ENCODE peak calls at places on chromosome 22, in ten cellular contexts. G is Calu3; V is fibroblast of pulmonary artery; Q is fibroblast of lung; C is endothelial cell; S is A673; B is transverse colon; F is epithelial cell of esophagus; U is activated CD8-positive, alpha-beta T cell treated with anti-CD3 and anti-CD28 coated beads for 36 hours; X is heart right ventricle. N is an unnamed sample.

GRCh38 chr22:35538801-35539321 is 1.8 kb upstream of the RASD2 start:
- DNase-seq in S (peak), V (no peak), U (peak), C (peak), G (peak), B (peak), Q (no peak), F (peak), X (no peak), N (peak)

GRCh38 chr22:36329217-36330078 is 58.3 kb downstream of the MYH9 start:
- DNase-seq in U (peak), X (peak), B (peak), V (peak), Q (peak), G (peak), F (peak), S (peak), C (peak), N (peak)

GRCh38 chr22:23212061-23213030 is 32.0 kb downstream of the BCR start:
- DNase-seq in S (no peak), C (no peak), X (no peak), Q (no peak), G (no peak), U (no peak), V (no peak), F (no peak), B (no peak), N (no peak)

GRCh38 chr22:41021039-41021654 is 70.0 kb downstream of the RBX1 start:
- DNase-seq in X (no peak), G (no peak), Q (no peak), C (no peak), S (peak), F (no peak), V (no peak), U (peak), B (peak), N (no peak)

GRCh38 chr22:36486619-36487384 is 5.4 kb upstream of the TXN2 start:
- DNase-seq in S (peak), X (peak), C (peak), U (peak), Q (peak), G (peak), V (peak), F (peak), B (peak), N (peak)

GRCh38 chr22:39123811-39124668 is 27.0 kb downstream of the APOBEC3H start:
- DNase-seq in B (no peak), Q (no peak), U (no peak), X (no peak), S (no peak), V (no peak), F (no peak), C (no peak), G (no peak), N (no peak)

GRCh38 chr22:30294066-30294465 is 4.8 kb upstream of the CASTOR1 start:
- DNase-seq in G (no peak), X (no peak), U (no peak), B (no peak), C (no peak), V (no peak), Q (no peak), S (no peak), F (no peak), N (no peak)

GRCh38 chr22:30868663-30869385 is 99.8 kb downstream of the MORC2 start:
- DNase-seq in F (no peak), U (no peak), S (no peak), Q (peak), V (peak), G (no peak), C (no peak), X (no peak), B (peak), N (no peak)

GRCh38 chr22:41654322-41654721 is 33.2 kb downstream of the XRCC6 start:
- DNase-seq in S (no peak), G (no peak), X (no peak), U (no peak), C (no peak), Q (no peak), F (no peak), B (no peak), V (no peak), N (no peak)

GRCh38 chr22:34430386-34430785 is 510.1 kb upstream of the LARGE1 start:
- DNase-seq in Q (no peak), U (no peak), F (no peak), V (no peak), C (no peak), G (no peak), X (no peak), B (no peak), S (no peak), N (no peak)

GRCh38 chr22:50502628-50503474 is 4.7 kb downstream of the LMF2 start:
- DNase-seq in X (no peak), C (no peak), Q (no peak), U (no peak), V (no peak), S (no peak), B (no peak), G (no peak), F (no peak), N (no peak)

GRCh38 chr22:25364736-25365241 is 145.3 kb downstream of the CRYBB2 start:
- DNase-seq in X (no peak), B (peak), F (no peak), S (no peak), G (no peak), Q (no peak), C (no peak), V (no peak), U (no peak), N (no peak)

GRCh38 chr22:37184380-37184755 is 3.7 kb downstream of the C1QTNF6 start:
- DNase-seq in U (peak), B (no peak), F (no peak), X (no peak), S (no peak), G (no peak), C (no peak), V (no peak), Q (no peak), N (no peak)

GRCh38 chr22:40071720-40072119 is 77.0 kb downstream of the FAM83F start:
- DNase-seq in S (no peak), V (no peak), Q (no peak), X (no peak), C (no peak), F (no peak), G (no peak), B (no peak), U (no peak), N (no peak)

GRCh38 chr22:36546092-36546804 is 17.3 kb upstream of the EIF3D start:
- DNase-seq in X (peak), U (peak), F (peak), C (peak), S (peak), V (peak), G (peak), Q (peak), B (peak), N (peak)

GRCh38 chr22:29205598-29206371 is at the start of gene EMID1:
- DNase-seq in C (peak), S (peak), F (peak), G (peak), Q (peak), X (no peak), V (peak), U (peak), B (peak), N (no peak)

GRCh38 chr22:36469094-36469710 is 12.2 kb downstream of the TXN2 start:
- DNase-seq in U (no peak), Q (no peak), S (no peak), X (no peak), V (no peak), C (no peak), F (no peak), B (no peak), G (no peak), N (no peak)

GRCh38 chr22:23207786-23208325 is 27.5 kb downstream of the BCR start:
- DNase-seq in G (no peak), B (no peak), V (no peak), S (no peak), Q (no peak), C (no peak), U (no peak), X (no peak), F (no peak), N (no peak)

GRCh38 chr22:29219881-29220670 is 14.4 kb downstream of the EMID1 start:
- DNase-seq in Q (no peak), C (no peak), F (no peak), V (no peak), G (no peak), X (no peak), U (no peak), B (no peak), S (no peak), N (no peak)

GRCh38 chr22:36998620-36999351 is 20.5 kb downstream of the TST start:
- DNase-seq in S (no peak), C (no peak), B (peak), X (no peak), U (peak), G (no peak), F (peak), V (no peak), Q (no peak), N (peak)

GRCh38 chr22:29330753-29331152 is 15.3 kb upstream of the RASL10A start:
- DNase-seq in G (no peak), F (no peak), B (no peak), Q (peak), V (peak), S (no peak), X (peak), C (peak), U (no peak), N (peak)

GRCh38 chr22:37747090-37747714 is 50.4 kb downstream of the TRIOBP start:
- DNase-seq in V (peak), F (peak), S (no peak), U (no peak), Q (peak), B (no peak), G (peak), C (peak), X (peak), N (peak)

GRCh38 chr22:24178502-24179440 is 2.5 kb upstream of the SUSD2 start:
- DNase-seq in V (peak), U (no peak), B (no peak), Q (no peak), G (no peak), C (no peak), S (peak), X (no peak), F (no peak), N (no peak)

GRCh38 chr22:17919276-17920144 is 104.9 kb downstream of the MICAL3 start:
- DNase-seq in F (no peak), G (no peak), Q (no peak), S (no peak), X (peak), B (no peak), C (no peak), V (no peak), U (no peak), N (no peak)

GRCh38 chr22:37634505-37635002 is 4.9 kb upstream of the SH3BP1 start:
- DNase-seq in X (no peak), U (peak), B (no peak), V (no peak), Q (no peak), C (no peak), F (no peak), G (no peak), S (no peak), N (no peak)

GRCh38 chr22:17938484-17938924 is 85.9 kb downstream of the MICAL3 start:
- DNase-seq in U (no peak), S (no peak), X (no peak), G (no peak), B (no peak), V (peak), Q (peak), F (no peak), C (no peak), N (no peak)

GRCh38 chr22:44878483-44879300 is 126.3 kb downstream of the ARHGAP8 start:
- DNase-seq in X (no peak), C (no peak), Q (no peak), V (no peak), U (no peak), F (no peak), S (no peak), B (no peak), G (no peak), N (no peak)

GRCh38 chr22:17931400-17931825 is 92.9 kb downstream of the MICAL3 start:
- DNase-seq in C (no peak), X (peak), F (peak), U (no peak), B (peak), V (no peak), S (no peak), Q (no peak), G (no peak), N (peak)

GRCh38 chr22:29270475-29271271 is 2.6 kb downstream of the EWSR1 start:
- DNase-seq in G (no peak), Q (peak), X (no peak), U (no peak), V (peak), F (peak), S (no peak), C (no peak), B (no peak), N (peak)

GRCh38 chr22:28951969-28952521 is 68.7 kb downstream of the ZNRF3 start:
- DNase-seq in F (no peak), B (peak), V (peak), X (no peak), G (peak), S (no peak), Q (peak), U (no peak), C (no peak), N (peak)

GRCh38 chr22:27482414-27482813 is 319.1 kb downstream of the MN1 start:
- DNase-seq in B (no peak), S (no peak), C (no peak), G (no peak), Q (no peak), X (no peak), F (no peak), V (no peak), U (no peak), N (no peak)

GRCh38 chr22:36835903-36836302 is 19.1 kb upstream of the PVALB start:
- DNase-seq in B (no peak), G (no peak), S (no peak), X (no peak), V (no peak), C (no peak), Q (no peak), U (no peak), F (no peak), N (no peak)

GRCh38 chr22:30695351-30695762 is 683 bp downstream of the OSBP2 start:
- DNase-seq in F (no peak), C (no peak), U (no peak), Q (no peak), B (no peak), X (no peak), G (no peak), V (no peak), S (no peak), N (no peak)

GRCh38 chr22:50483556-50483955 is 2.2 kb downstream of the ADM2 start:
- DNase-seq in X (no peak), S (no peak), Q (no peak), C (no peak), V (no peak), F (no peak), U (no peak), G (no peak), B (no peak), N (no peak)

GRCh38 chr22:20495861-20496681 is 476 bp upstream of the KLHL22 start:
- DNase-seq in U (peak), F (peak), C (peak), S (peak), V (peak), X (peak), Q (peak), B (peak), G (peak), N (peak)
- TF ChIP-seq CTCF in U (peak), F (peak), C (peak), S (peak), V (peak), X (peak), Q (peak), B (peak), G (peak), N (peak)

DNA sequence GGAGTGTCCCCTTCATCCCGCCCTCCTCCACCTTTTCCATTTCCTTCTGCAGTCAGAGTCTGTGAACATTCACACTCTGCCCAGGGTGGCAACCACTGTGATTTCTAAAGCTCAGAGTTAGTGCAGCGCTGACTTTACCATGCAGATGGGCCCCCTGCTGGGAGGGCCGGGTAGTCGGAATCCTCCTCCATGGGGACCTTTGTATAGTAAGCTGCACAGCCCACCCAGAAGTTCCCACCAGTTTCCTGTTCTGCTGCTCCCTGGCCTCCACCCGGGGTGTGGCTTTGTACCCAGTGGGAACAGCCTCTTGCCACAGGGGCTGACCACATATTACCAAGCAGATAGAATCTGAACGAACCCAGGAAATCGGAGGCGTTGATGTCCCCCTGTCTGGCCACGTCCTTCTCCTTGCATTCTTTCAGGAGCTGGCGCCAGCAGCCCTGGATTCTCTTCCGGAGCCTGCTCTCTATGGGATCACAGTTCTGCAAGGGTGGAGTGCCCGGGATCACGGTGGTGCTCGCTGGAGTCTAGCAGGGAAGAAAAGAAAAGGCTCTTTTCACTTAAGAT is 125.3 kb downstream of the MPPED1 start:
- DNase-seq in B (no peak), F (peak), S (peak), G (peak), Q (no peak), X (no peak), U (peak), C (no peak), V (no peak), N (no peak)
- TF ChIP-seq CTCF in B (no peak), F (peak), S (no peak), G (peak), Q (no peak), X (no peak), U (no peak), C (no peak), V (no peak), N (peak)

DNA sequence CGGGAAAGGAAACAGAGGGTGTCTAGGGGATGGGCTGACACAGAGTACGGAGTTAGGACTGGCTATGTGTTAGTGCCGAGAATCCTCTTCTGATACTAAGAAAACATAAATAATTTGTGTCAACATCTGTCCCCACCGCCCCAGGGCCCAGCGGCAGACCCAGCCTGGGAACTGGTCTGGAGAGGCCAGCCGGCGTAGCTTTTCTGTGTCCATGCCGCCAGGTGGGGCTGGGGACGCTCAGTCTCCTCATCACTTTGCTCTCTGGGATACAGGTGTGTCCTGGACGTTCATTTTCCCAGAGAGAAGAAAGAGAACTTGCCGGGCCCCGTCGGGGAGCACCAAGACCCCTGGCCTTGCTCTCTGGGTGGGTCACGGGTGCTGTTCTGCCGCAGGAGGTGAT is 54.7 kb downstream of the WNT7B start:
- DNase-seq in F (no peak), X (no peak), B (no peak), C (no peak), U (no peak), S (no peak), G (no peak), V (no peak), Q (no peak), N (no peak)
- TF ChIP-seq CTCF in F (no peak), X (no peak), B (no peak), C (no peak), U (no peak), S (no peak), G (no peak), V (no peak), Q (no peak), N (no peak)

GRCh38 chr22:20118572-20119020 is 1.6 kb upstream of the TRMT2A start:
- DNase-seq in U (peak), X (no peak), C (no peak), F (no peak), B (no peak), V (no peak), Q (no peak), S (peak), G (no peak), N (no peak)

GRCh38 chr22:20115691-20116375 is at the start of gene RANBP1:
- DNase-seq in F (no peak), Q (no peak), V (no peak), C (no peak), X (no peak), B (no peak), S (no peak), G (no peak), U (no peak), N (no peak)

GRCh38 chr22:20116376-20116950 is 559 bp downstream of the RANBP1 start:
- DNase-seq in U (peak), C (no peak), B (no peak), Q (no peak), X (peak), V (no peak), S (no peak), G (no peak), F (no peak), N (no peak)

GRCh38 chr22:20117656-20118571 is 888 bp upstream of the TRMT2A start:
- DNase-seq in G (peak), C (no peak), B (peak), F (peak), V (peak), X (peak), U (peak), S (peak), Q (peak), N (peak)

DNA sequence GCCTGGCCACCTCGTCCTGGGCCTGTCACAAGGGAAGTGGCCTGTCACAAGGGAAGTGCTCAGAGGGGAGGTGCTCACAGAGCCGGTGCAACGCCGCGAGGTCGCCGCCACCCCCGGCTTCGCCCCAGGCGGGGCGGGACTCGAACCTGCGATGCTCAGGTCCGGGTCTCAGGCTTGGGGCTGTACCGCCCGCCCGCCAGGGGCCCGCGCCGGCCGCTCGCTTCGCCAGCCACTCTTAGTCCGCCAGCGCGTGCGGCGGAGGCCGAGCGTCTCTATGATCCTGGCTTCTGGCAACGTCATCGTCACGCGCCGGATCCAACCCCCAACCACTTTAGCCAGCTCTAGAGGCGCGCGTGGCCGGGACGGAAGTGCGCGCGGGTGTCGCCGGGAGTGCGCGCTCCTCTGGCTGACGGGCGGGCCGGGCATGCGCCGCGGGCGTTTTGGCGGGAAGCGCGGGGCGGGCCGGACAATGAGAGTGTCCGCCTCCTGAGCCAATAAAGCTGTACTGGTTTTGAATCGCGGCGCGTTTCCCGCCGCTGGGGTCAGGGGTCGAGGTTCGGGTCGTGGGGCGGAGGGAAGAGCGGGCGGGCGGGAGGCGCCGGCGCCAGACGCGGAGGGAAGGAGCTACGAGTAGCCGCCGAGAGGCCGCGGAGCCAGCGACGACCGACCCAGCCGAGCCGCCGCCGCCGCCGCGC is at the start of gene TRMT2A:
- DNase-seq in S (peak), U (peak), F (peak), B (peak), X (peak), G (peak), V (peak), C (peak), Q (peak), N (peak)
- TF ChIP-seq CTCF in S (peak), U (no peak), F (no peak), B (peak), X (peak), G (no peak), V (no peak), C (no peak), Q (peak), N (no peak)

DNA sequence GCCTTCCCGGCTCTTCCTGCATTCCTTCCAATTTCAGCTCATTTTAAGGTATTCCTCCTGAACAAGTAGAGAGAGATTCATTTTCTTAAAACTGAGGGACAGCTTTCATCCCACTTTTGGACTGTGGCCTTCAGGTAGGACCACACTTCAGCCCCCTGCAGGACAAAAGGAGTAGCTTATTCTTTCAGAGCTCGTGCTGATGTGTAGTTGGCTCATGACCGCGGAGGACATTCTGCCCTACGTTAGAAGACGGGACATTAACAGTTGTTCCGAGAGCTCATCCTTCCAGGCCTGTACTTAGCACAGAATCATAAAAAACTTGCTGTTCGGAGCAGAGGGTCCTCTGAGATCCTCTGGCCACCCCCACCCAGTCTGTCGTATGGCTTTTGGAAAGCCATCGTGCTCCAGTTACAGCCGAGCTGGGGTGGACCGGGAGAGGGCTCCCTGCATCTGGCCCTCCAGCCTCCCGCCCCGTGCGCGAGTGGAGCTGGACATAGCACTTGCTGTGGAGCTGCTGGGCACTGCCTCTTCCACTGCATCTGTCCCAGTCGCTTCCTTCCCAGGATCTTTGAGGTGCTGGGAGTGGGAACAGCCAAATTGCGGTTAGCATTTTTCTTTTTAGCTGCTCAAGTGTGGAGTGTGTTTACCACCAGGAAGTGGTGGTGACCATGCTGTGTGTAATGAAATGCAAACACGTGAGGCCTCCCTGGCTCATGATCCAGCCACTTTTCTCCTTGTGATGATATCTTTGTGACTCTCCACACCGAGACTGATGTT is 250.3 kb downstream of the TBC1D22A start:
- DNase-seq in B (no peak), V (no peak), G (no peak), U (no peak), S (no peak), C (no peak), X (no peak), F (peak), Q (peak), N (no peak)
- TF ChIP-seq CTCF in B (no peak), V (peak), G (no peak), U (no peak), S (peak), C (peak), X (no peak), F (no peak), Q (peak), N (peak)